ENCODE peak calls at places on chromosomes 6 and 20, in seven cellular contexts. F, T, R, S, O, W and B are unnamed samples.

GRCh38 chr6:136031982-136032381 is 180.5 kb downstream of the PDE7B start:
- DNase-seq in S (no peak), T (no peak), O (peak; percentile 42), F (no peak), W (no peak), R (no peak), B (peak; percentile 71)

GRCh38 chr20:53922901-53923314 is 147.5 kb downstream of the BCAS1 start:
- DNase-seq in R (no peak), S (no peak), F (no peak), O (no peak), T (no peak), W (no peak), B (no peak)

GRCh38 chr20:48898210-48898609 is 23.3 kb upstream of the ARFGEF2 start:
- DNase-seq in T (no peak), R (no peak), W (no peak), F (no peak), O (no peak), S (peak; percentile 1), B (no peak)

GRCh38 chr6:133613231-133613630 is 275.7 kb upstream of the TCF21 start:
- DNase-seq in W (no peak), R (no peak), S (no peak), O (no peak), F (no peak), T (no peak), B (peak; percentile 38)

GRCh38 chr20:50385733-50386640 is 124.2 kb upstream of the PTPN1 start:
- DNase-seq in T (no peak), F (no peak), O (no peak), W (no peak), R (no peak), S (no peak), B (no peak)

GRCh38 chr6:3228791-3229565 is 1.5 kb upstream of the TUBB2B start:
- DNase-seq in W (no peak), R (peak; percentile 85), O (no peak), S (peak; percentile 64), T (no peak), F (no peak), B (no peak)

GRCh38 chr20:31673435-31673834 is 35.7 kb downstream of the COX4I2 start:
- DNase-seq in S (no peak), F (no peak), O (no peak), T (no peak), W (no peak), R (no peak), B (no peak)

GRCh38 chr6:34529665-34530327 is 26.3 kb downstream of the SPDEF start:
- DNase-seq in O (no peak), T (peak; percentile 45), R (no peak), S (no peak), F (no peak), W (no peak), B (no peak)

GRCh38 chr20:5402903-5403531 is 86.3 kb upstream of the PROKR2 start:
- DNase-seq in F (no peak), T (no peak), O (no peak), R (peak; percentile 67), W (peak; percentile 5), S (no peak), B (peak; percentile 23)

GRCh38 chr20:46520976-46521579 is 7.7 kb upstream of the ZNF334 start:
- DNase-seq in S (no peak), W (peak; percentile 19), F (peak; percentile 32), T (no peak), O (peak; percentile 68), R (peak; percentile 83), B (peak; percentile 48)

GRCh38 chr6:147421903-147422302 is 86.6 kb upstream of the SAMD5 start:
- DNase-seq in O (no peak), T (no peak), S (no peak), W (no peak), F (no peak), R (peak; percentile 5), B (no peak)

GRCh38 chr6:40640591-40641293 is 53.6 kb upstream of the LRFN2 start:
- DNase-seq in W (no peak), O (no peak), R (no peak), T (peak; percentile 22), F (no peak), S (no peak), B (no peak)

GRCh38 chr6:36820700-36821580 is 18.3 kb downstream of the CPNE5 start:
- DNase-seq in F (peak; percentile 21), S (no peak), R (peak; percentile 63), T (peak; percentile 76), W (peak; percentile 37), O (no peak), B (peak; percentile 67)

GRCh38 chr6:46056906-46057529 is 41.4 kb upstream of the CLIC5 start:
- DNase-seq in F (no peak), R (no peak), S (no peak), T (no peak), O (no peak), W (no peak), B (no peak)

GRCh38 chr6:96391776-96392175 is 129.8 kb upstream of the UFL1 start:
- DNase-seq in S (no peak), F (no peak), T (no peak), R (peak; percentile 93), O (peak; percentile 20), W (no peak), B (no peak)

GRCh38 chr6:71091946-71092345 is 135.1 kb upstream of the B3GAT2 start:
- DNase-seq in T (no peak), R (no peak), O (no peak), S (no peak), F (no peak), W (no peak), B (no peak)

GRCh38 chr6:41442800-41443501 is 103.2 kb upstream of the FOXP4 start:
- DNase-seq in T (peak; percentile 56), R (peak; percentile 89), O (peak; percentile 69), S (peak; percentile 82), W (no peak), F (no peak), B (peak; percentile 64)

GRCh38 chr6:42197574-42198362 is 3.0 kb upstream of the GUCA1B start:
- DNase-seq in O (no peak), W (peak; percentile 25), S (no peak), R (no peak), F (no peak), T (no peak), B (peak; percentile 89)

GRCh38 chr6:164690241-164690640 is 619.2 kb downstream of the C6orf118 start:
- DNase-seq in W (no peak), R (no peak), S (no peak), T (no peak), O (no peak), F (no peak), B (no peak)

GRCh38 chr6:83062225-83062624 is 3.4 kb downstream of the UBE3D start:
- DNase-seq in T (no peak), W (no peak), S (no peak), F (no peak), R (peak; percentile 66), O (no peak), B (no peak)

GRCh38 chr6:135212935-135213334 is 31.8 kb downstream of the MYB start:
- DNase-seq in S (no peak), F (no peak), W (no peak), T (no peak), R (no peak), O (no peak), B (peak; percentile 38)

GRCh38 chr6:121759370-121759769 is 323.9 kb downstream of the GJA1 start:
- DNase-seq in W (no peak), T (no peak), O (no peak), F (no peak), R (no peak), S (no peak), B (no peak)

GRCh38 chr6:127547909-127548649 is 28.9 kb upstream of the C6orf58 start:
- DNase-seq in R (no peak), O (no peak), F (no peak), T (no peak), S (no peak), W (no peak), B (peak; percentile 7)
- TF ChIP-seq CTCF in R (no peak), O (peak; percentile 43), F (peak; percentile 41), T (no peak), S (no peak), W (no peak), B (peak; percentile 3)

GRCh38 chr20:64254571-64255360 is 782 bp upstream of the PCMTD2 start:
- DNase-seq in T (no peak), O (no peak), R (no peak), F (no peak), S (peak; percentile 60), W (no peak), B (no peak)
- H3K4me3 ChIP-seq in T (peak overlapping the region; percentile 94), O (peak overlapping the region; percentile 89), R (peak overlapping the region; percentile 100), F (peak overlapping the region; percentile 70), S (peak overlapping the region; percentile 96), W (peak overlapping the region; percentile 87), B (peak overlapping the region; percentile 53)

GRCh38 chr6:163406320-163406719 is 8.2 kb upstream of the QKI start:
- DNase-seq in F (no peak), R (no peak), S (no peak), W (no peak), O (no peak), T (no peak), B (no peak)
- TF ChIP-seq CTCF in F (no peak), R (no peak), S (no peak), W (no peak), O (no peak), T (no peak), B (no peak)

DNA sequence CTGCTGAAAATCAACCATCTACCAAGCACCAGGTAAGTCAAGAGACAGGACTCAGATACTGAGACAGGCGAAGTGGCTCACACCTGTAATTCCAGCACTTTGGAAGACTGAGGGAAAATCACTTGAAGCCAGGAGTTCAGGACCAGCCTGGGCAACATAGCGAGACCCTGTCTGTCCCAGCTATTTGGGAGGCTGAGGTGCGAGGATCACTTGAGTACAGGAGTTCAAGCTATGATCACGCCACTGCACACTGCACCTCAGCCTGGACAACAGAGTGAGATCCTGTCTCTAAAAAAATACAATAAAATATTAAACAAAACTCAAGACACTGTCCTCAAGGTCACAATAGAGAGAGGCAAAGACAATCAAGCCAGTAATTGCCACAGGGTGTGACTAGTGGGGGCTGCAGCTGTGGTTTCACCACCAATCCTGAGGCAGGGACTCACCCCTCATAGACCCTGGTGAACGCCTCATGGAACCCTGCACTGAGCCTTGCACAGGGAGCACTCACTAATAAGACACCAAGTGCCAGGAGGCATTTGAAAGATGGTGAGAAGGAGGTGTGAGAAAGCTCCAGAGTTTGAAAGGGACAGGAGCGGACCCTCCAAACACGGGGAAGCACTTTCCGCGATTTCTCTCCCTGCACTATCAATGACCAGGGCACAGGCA is 1.7 kb downstream of the SNHG17 start:
- DNase-seq in R (no peak), W (no peak), O (no peak), S (no peak), F (no peak), T (no peak), B (no peak)
- H3K4me3 ChIP-seq in R (peak overlapping the region; percentile 74), W (peak overlapping the region; percentile 100), O (peak overlapping the region; percentile 84), S (peak overlapping the region; percentile 59), F (peak overlapping the region; percentile 95), T (peak overlapping the region; percentile 89), B (peak overlapping the region; percentile 77)